ENCODE peak calls at places on chromosomes 11 and 22, in seven cellular contexts. K is stimulated activated CD4-positive, alpha-beta T cell treated with anti-CD3 and anti-CD28 coated beads, Interleukin-2, amount 100 ng/mL, for 48 hours; G is GM23248; P is activated B cell treated with CpG ODN at 0.5 μM for 24 hours; Y is activated T-helper 1 cell treated with Interleukin-2 at 50 U/mL for 16 hours; Q is fibroblast of the aortic adventitia; D is NCI-H2081. E is an unnamed sample.

GRCh38 chr22:37007666-37008065 is 11.6 kb downstream of the TST start:
- DNase-seq in K (no peak), G (no peak), P (no peak), Y (no peak), Q (no peak), D (no peak), E (no peak)

GRCh38 chr11:116691779-116692178 is 81.0 kb downstream of the BUD13 start:
- DNase-seq in K (peak; percentile 47), G (peak; percentile 52), P (peak; percentile 39), Y (peak; percentile 17), Q (peak; percentile 26), D (peak; percentile 78), E (no peak)

GRCh38 chr22:42365337-42365865 is 66.8 kb downstream of the NFAM1 start:
- DNase-seq in K (no peak), G (no peak), P (no peak), Y (no peak), Q (no peak), D (peak; percentile 86), E (peak; percentile 11)

GRCh38 chr11:67522338-67522737 is 908 bp downstream of the CABP2 start:
- DNase-seq in K (no peak), G (no peak), P (no peak), Y (no peak), Q (no peak), D (no peak), E (no peak)

GRCh38 chr11:28343304-28344233 is 235.4 kb downstream of the METTL15 start:
- DNase-seq in K (no peak), G (peak; percentile 81), P (no peak), Y (no peak), Q (peak; percentile 83), D (no peak), E (peak; percentile 4)

GRCh38 chr11:69640995-69641581 is at the start of gene CCND1:
- DNase-seq in K (no peak), G (peak; percentile 96), P (no peak), Y (no peak), Q (peak; percentile 94), D (no peak), E (peak; percentile 87)

GRCh38 chr11:130781906-130782305 is 134.4 kb downstream of the SNX19 start:
- DNase-seq in K (no peak), G (peak; percentile 94), P (no peak), Y (no peak), Q (peak; percentile 70), D (no peak), E (no peak)

GRCh38 chr11:66568124-66568916 is at the start of gene CTSF:
- DNase-seq in K (peak; percentile 66), G (peak; percentile 89), P (peak; percentile 60), Y (peak; percentile 62), Q (peak; percentile 70), D (peak; percentile 85), E (peak; percentile 89)

GRCh38 chr11:62788991-62789390 is 1.8 kb downstream of the TMEM179B start:
- DNase-seq in K (no peak), G (no peak), P (no peak), Y (no peak), Q (no peak), D (peak; percentile 10), E (no peak)

GRCh38 chr11:119335655-119336543 is 1.6 kb downstream of the RNF26 start:
- DNase-seq in K (no peak), G (no peak), P (no peak), Y (no peak), Q (no peak), D (no peak), E (no peak)

GRCh38 chr22:32617883-32618282 is 143.3 kb downstream of the FBXO7 start:
- DNase-seq in K (no peak), G (no peak), P (no peak), Y (no peak), Q (peak; percentile 26), D (no peak), E (no peak)

GRCh38 chr11:114153224-114153623 is 93.7 kb downstream of the ZBTB16 start:
- DNase-seq in K (no peak), G (no peak), P (no peak), Y (no peak), Q (no peak), D (no peak), E (no peak)

GRCh38 chr22:31160328-31160978 is 471 bp downstream of the RNF185 start:
- DNase-seq in K (peak; percentile 3), G (peak; percentile 69), P (no peak), Y (no peak), Q (peak; percentile 43), D (no peak), E (no peak)

GRCh38 chr22:22593964-22594656 is 35.0 kb upstream of the PRAME start:
- DNase-seq in K (peak; percentile 35), G (peak; percentile 58), P (peak; percentile 53), Y (peak; percentile 7), Q (peak; percentile 59), D (peak; percentile 28), E (peak; percentile 40)

GRCh38 chr11:113331988-113332387 is 17.6 kb downstream of the TTC12 start:
- DNase-seq in K (no peak), G (no peak), P (no peak), Y (no peak), Q (peak; percentile 9), D (no peak), E (no peak)

GRCh38 chr11:121372671-121373429 is 79.3 kb upstream of the SORL1 start:
- DNase-seq in K (no peak), G (no peak), P (peak; percentile 29), Y (no peak), Q (no peak), D (no peak), E (no peak)

GRCh38 chr22:36331912-36332622 is 55.7 kb downstream of the MYH9 start:
- DNase-seq in K (peak; percentile 48), G (peak; percentile 53), P (peak; percentile 43), Y (no peak), Q (peak; percentile 57), D (peak; percentile 25), E (no peak)

GRCh38 chr11:121794671-121795070 is 321.3 kb downstream of the BLID start:
- DNase-seq in K (no peak), G (no peak), P (no peak), Y (no peak), Q (no peak), D (no peak), E (no peak)

GRCh38 chr22:42268852-42269406 is 1.5 kb downstream of the TCF20 start:
- DNase-seq in K (no peak), G (peak; percentile 30), P (no peak), Y (no peak), Q (no peak), D (no peak), E (no peak)

GRCh38 chr11:63846897-63847296 is 8.0 kb downstream of the MARK2 start:
- DNase-seq in K (no peak), G (no peak), P (no peak), Y (no peak), Q (no peak), D (no peak), E (no peak)

GRCh38 chr22:37485714-37486223 is 415 bp downstream of the MFNG start:
- DNase-seq in K (peak; percentile 8), G (no peak), P (no peak), Y (no peak), Q (no peak), D (no peak), E (no peak)

GRCh38 chr11:3165152-3165705 is at the start of gene OSBPL5:
- DNase-seq in K (peak; percentile 34), G (peak; percentile 85), P (no peak), Y (peak; percentile 17), Q (peak; percentile 51), D (no peak), E (peak; percentile 42)